ENCODE peak calls at places on chromosomes 6 and 20, in five cellular contexts. U is fibroblast of the aortic adventitia; Y is CD8-positive, alpha-beta T cell; E is nephron progenitor cell; L is GM12865. F is an unnamed sample.

GRCh38 chr20:36175016-36175415 is 20.5 kb downstream of the EPB41L1 start:
- DNase-seq in E (no peak), L (no peak), U (peak), Y (no peak), F (no peak)

GRCh38 chr6:22513667-22514066 is 55.7 kb upstream of the HDGFL1 start:
- DNase-seq in U (no peak), Y (no peak), E (no peak), L (no peak), F (no peak)

GRCh38 chr6:144912474-144912873 is 627.3 kb downstream of the UTRN start:
- DNase-seq in E (no peak), Y (no peak), L (no peak), U (peak), F (no peak)

GRCh38 chr6:104884867-104885517 is 25.3 kb upstream of the HACE1 start:
- DNase-seq in Y (no peak), L (no peak), U (no peak), E (no peak), F (no peak)

GRCh38 chr20:44746367-44747165 is 901 bp downstream of the KCNK15 start:
- DNase-seq in U (no peak), E (no peak), Y (no peak), L (no peak), F (no peak)

GRCh38 chr6:164303092-164304007 is 888.8 kb downstream of the QKI start:
- DNase-seq in L (peak), Y (no peak), U (peak), E (no peak), F (no peak)

GRCh38 chr6:151052021-151052646 is 186.6 kb downstream of the MTHFD1L start:
- DNase-seq in E (no peak), L (no peak), Y (no peak), U (no peak), F (no peak)

GRCh38 chr6:28632326-28632851 is 106.7 kb downstream of the GPX5 start:
- DNase-seq in U (no peak), L (no peak), E (no peak), Y (no peak), F (no peak)

GRCh38 chr6:134451529-134451928 is 133.6 kb upstream of the SGK1 start:
- DNase-seq in E (no peak), Y (no peak), L (peak), U (no peak), F (no peak)

GRCh38 chr6:28425942-28426541 is 17.2 kb downstream of the ZSCAN23 start:
- DNase-seq in U (no peak), Y (no peak), E (no peak), L (peak), F (no peak)

GRCh38 chr6:143361536-143362191 is 88.8 kb downstream of the ADAT2 start:
- DNase-seq in Y (no peak), L (no peak), U (peak), E (no peak), F (no peak)

GRCh38 chr6:110814488-110815259 is 595 bp downstream of the CDK19 start:
- DNase-seq in U (peak), Y (peak), E (peak), L (peak), F (no peak)

GRCh38 chr6:104559435-104560202 is 300.1 kb downstream of the HACE1 start:
- DNase-seq in U (no peak), E (no peak), Y (no peak), L (no peak), F (no peak)

GRCh38 chr20:25257756-25258462 is 10.0 kb downstream of the PYGB start:
- DNase-seq in Y (no peak), L (no peak), E (no peak), U (no peak), F (no peak)

GRCh38 chr6:30465582-30466306 is 23.6 kb upstream of the HLA-E start:
- DNase-seq in Y (no peak), L (no peak), U (no peak), E (no peak), F (no peak)

GRCh38 chr6:81749704-81750103 is 2.8 kb downstream of the TENT5A start:
- DNase-seq in U (peak), E (no peak), L (no peak), Y (no peak), F (no peak)

GRCh38 chr6:113854531-113855499 is 2.3 kb upstream of the MARCKS start:
- DNase-seq in Y (no peak), U (peak), E (peak), L (peak), F (no peak)

GRCh38 chr20:20036756-20037155 is 15.5 kb downstream of the CRNKL1 start:
- DNase-seq in U (no peak), E (no peak), Y (no peak), L (no peak), F (no peak)
- TF ChIP-seq CTCF in U (no peak), E (no peak), Y (no peak), L (no peak), F (no peak)

GRCh38 chr6:26055670-26056582 is 31.3 kb upstream of the HFE start:
- DNase-seq in Y (peak), L (peak), U (peak), E (peak), F (peak)
- TF ChIP-seq CTCF in Y (no peak), L (no peak), U (no peak), E (no peak), F (no peak)

GRCh38 chr6:139925894-139926641 is 551.6 kb upstream of the CITED2 start:
- DNase-seq in Y (no peak), E (peak), L (no peak), U (peak), F (no peak)

GRCh38 chr6:139927742-139928305 is 553.4 kb upstream of the CITED2 start:
- DNase-seq in U (peak), L (no peak), E (no peak), Y (no peak), F (no peak)

GRCh38 chr6:139926711-139927110 is 552.3 kb upstream of the CITED2 start:
- DNase-seq in Y (no peak), U (peak), E (no peak), L (peak), F (no peak)

GRCh38 chr6:139923964-139924475 is 549.6 kb upstream of the CITED2 start:
- DNase-seq in L (no peak), Y (no peak), E (no peak), U (no peak), F (no peak)

GRCh38 chr6:139927236-139927635 is 552.8 kb upstream of the CITED2 start:
- DNase-seq in E (no peak), L (no peak), U (peak), Y (no peak), F (no peak)
- TF ChIP-seq CTCF in E (no peak), L (peak), U (peak), Y (no peak), F (peak)

GRCh38 chr6:71852951-71853350 is 33.4 kb upstream of the RIMS1 start:
- DNase-seq in U (no peak), L (no peak), Y (no peak), E (no peak), F (no peak)

GRCh38 chr6:71851214-71851613 is 35.1 kb upstream of the RIMS1 start:
- DNase-seq in E (no peak), U (no peak), Y (no peak), L (no peak), F (no peak)

DNA sequence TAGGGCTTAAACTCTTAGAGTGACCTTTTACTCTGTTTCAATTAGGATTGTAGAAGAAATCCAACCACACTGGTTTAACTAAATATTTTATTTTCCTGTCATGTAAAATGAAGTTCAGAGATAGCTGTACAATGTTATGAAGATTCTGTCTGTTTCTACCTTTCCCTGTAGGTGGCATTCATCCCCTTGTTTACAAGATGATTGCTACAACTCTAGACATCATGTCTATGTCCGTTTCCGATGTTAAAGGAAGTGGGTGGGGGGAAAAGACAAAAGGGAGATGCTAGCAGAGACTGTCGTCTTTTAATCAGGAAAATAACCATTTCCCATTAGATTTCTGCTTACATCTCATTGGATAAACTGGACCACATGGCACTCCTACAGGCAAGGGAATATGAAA is 30.9 kb upstream of the RIMS1 start:
- DNase-seq in Y (no peak), E (no peak), U (no peak), L (peak), F (no peak)
- TF ChIP-seq CTCF in Y (no peak), E (no peak), U (no peak), L (no peak), F (peak)

DNA sequence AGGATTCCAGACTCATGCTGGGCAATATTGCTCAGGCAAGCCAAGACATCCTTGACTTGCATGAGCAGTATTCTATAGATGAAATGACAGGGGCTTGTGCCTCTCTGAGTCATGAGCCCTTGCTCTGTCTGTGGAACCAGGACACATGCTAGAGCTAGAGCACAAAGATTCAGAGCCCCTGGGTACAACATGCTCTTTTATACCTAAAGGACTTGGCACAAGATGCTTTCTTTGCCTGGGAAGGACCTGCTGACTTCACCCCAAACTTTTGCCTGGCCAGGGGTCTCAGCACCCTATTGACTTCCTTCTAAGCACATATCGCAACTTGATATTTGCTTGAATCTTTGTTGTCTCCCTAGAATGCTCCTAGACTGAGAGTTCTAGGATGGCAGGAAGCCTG is 27.4 kb downstream of the TGM6 start:
- DNase-seq in L (no peak), E (no peak), U (no peak), Y (no peak), F (no peak)
- TF ChIP-seq CTCF in L (no peak), E (no peak), U (no peak), Y (no peak), F (no peak)

GRCh38 chr6:167351656-167352354 is 26.9 kb downstream of the TTLL2 start:
- DNase-seq in Y (no peak), U (no peak), E (no peak), L (peak), F (peak)
- TF ChIP-seq CTCF in Y (no peak), U (no peak), E (no peak), L (no peak), F (no peak)

DNA sequence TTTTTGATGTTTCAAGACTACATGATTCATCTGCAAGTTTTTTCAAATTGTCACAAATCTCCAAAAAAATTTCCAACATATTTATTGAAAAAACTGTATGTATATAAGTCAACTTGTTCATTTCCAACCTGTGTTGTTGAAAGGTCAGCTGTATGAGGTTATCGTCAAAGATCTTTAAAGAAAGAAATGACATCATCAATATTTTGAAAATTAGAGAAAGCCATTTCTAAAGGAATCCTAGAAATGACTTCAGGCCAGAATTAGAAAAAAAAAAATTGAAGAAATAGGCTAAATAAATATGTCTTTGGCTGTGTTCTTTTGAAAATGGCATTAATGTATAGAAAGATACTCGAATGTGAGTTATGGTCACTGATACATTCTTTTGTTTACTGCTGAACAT is 6.8 kb downstream of the RNF146 start:
- DNase-seq in U (no peak), E (no peak), Y (no peak), L (no peak), F (no peak)
- TF ChIP-seq CTCF in U (no peak), E (no peak), Y (no peak), L (no peak), F (no peak)

DNA sequence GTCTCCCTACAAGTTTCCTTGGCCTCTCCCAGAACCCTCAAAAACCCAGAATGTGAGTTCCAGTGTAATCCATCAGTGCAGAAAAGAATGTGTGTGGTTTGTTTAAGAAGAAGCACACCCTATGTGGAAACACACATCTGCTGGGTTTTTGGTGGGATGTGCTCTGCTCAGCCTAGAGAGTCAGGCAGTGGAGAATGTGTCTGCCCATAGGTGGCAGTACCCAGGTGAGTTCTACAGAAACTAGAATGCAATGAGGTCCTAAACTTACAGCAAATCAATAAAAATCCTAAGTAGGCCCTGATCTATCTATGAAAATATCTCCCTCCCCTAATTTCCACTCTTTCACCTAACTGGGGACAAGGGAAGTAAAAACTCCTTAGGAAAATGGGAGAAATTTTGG is 437.3 kb downstream of the DHX35 start:
- DNase-seq in U (no peak), L (no peak), E (no peak), Y (no peak), F (no peak)
- TF ChIP-seq CTCF in U (no peak), L (no peak), E (no peak), Y (no peak), F (peak)

GRCh38 chr20:1374246-1374645 is 18.6 kb downstream of the FKBP1A start:
- DNase-seq in Y (no peak), U (peak), L (no peak), E (no peak), F (no peak)
- TF ChIP-seq CTCF in Y (no peak), U (peak), L (no peak), E (no peak), F (no peak)